ENCODE peak calls at places on chromosomes 3 and 15, in four cellular contexts. F, H, I and P are unnamed samples.

GRCh38 chr3:190325923-190326322 is 3.7 kb upstream of the CLDN1 start:
- DNase-seq in F (no peak), H (no peak), I (no peak), P (no peak)

GRCh38 chr3:70990723-70991122 is 592.8 kb downstream of the FOXP1 start:
- DNase-seq in F (no peak), H (no peak), I (peak), P (no peak)

GRCh38 chr3:30527720-30528119 is 78.7 kb upstream of the TGFBR2 start:
- DNase-seq in F (no peak), H (no peak), I (no peak), P (no peak)

GRCh38 chr3:130393594-130393993 is 48.1 kb downstream of the COL6A5 start:
- DNase-seq in F (no peak), H (no peak), I (no peak), P (no peak)

GRCh38 chr3:113574213-113574612 is 41.9 kb downstream of the SIDT1 start:
- DNase-seq in F (no peak), H (no peak), I (no peak), P (no peak)

GRCh38 chr15:71687902-71688508 is 122.3 kb upstream of the NR2E3 start:
- DNase-seq in F (no peak), H (no peak), I (peak), P (no peak)

GRCh38 chr15:51619331-51620033 is 3.1 kb downstream of the DMXL2 start:
- DNase-seq in F (no peak), H (no peak), I (no peak), P (no peak)

GRCh38 chr15:36661042-36661441 is 81.6 kb downstream of the CDIN1 start:
- DNase-seq in F (no peak), H (no peak), I (no peak), P (no peak)

GRCh38 chr3:16494906-16495580 is 18.5 kb downstream of the RFTN1 start:
- DNase-seq in F (no peak), H (no peak), I (no peak), P (no peak)

GRCh38 chr3:53161345-53161819 is 373 bp downstream of the PRKCD start:
- DNase-seq in F (peak), H (no peak), I (no peak), P (peak)

GRCh38 chr15:98951004-98951403 is 56.6 kb downstream of the PGPEP1L start:
- DNase-seq in F (no peak), H (no peak), I (no peak), P (no peak)

GRCh38 chr15:39363761-39364586 is 216.9 kb upstream of the THBS1 start:
- DNase-seq in F (no peak), H (no peak), I (peak), P (no peak)

GRCh38 chr3:126340943-126341754 is 16.1 kb downstream of the KLF15 start:
- DNase-seq in F (no peak), H (no peak), I (no peak), P (peak)

GRCh38 chr15:95948371-95948770 is 382.1 kb upstream of the NR2F2 start:
- DNase-seq in F (no peak), H (peak), I (no peak), P (no peak)

GRCh38 chr3:72678380-72678779 is 169.9 kb downstream of the SHQ1 start:
- DNase-seq in F (no peak), H (no peak), I (no peak), P (no peak)

GRCh38 chr15:55780292-55780691 is 37.3 kb upstream of the PRTG start:
- DNase-seq in F (no peak), H (no peak), I (no peak), P (no peak)

GRCh38 chr15:67126551-67127333 is 61.3 kb downstream of the SMAD3 start:
- DNase-seq in F (no peak), H (no peak), I (no peak), P (no peak)

GRCh38 chr3:14431556-14431927 is 29.1 kb downstream of the SLC6A6 start:
- DNase-seq in F (no peak), H (no peak), I (no peak), P (no peak)

GRCh38 chr3:17192995-17193394 is 308.2 kb downstream of the PLCL2 start:
- DNase-seq in F (no peak), H (no peak), I (no peak), P (no peak)

GRCh38 chr3:46931631-46932441 is 44.7 kb downstream of the CCDC12 start:
- DNase-seq in F (no peak), H (no peak), I (no peak), P (no peak)

GRCh38 chr15:63041982-63042878 is at the start of gene TPM1:
- DNase-seq in F (peak), H (no peak), I (peak), P (peak)

GRCh38 chr3:27715863-27716262 is 6.3 kb downstream of the EOMES start:
- DNase-seq in F (no peak), H (no peak), I (no peak), P (no peak)